ENCODE peak calls at places on chromosome 15, in ten cellular contexts. E, X, B, M, H, Y, F, O, A and P are unnamed samples.

GRCh38 chr15:68414591-68414990 is 17.4 kb downstream of the ITGA11 start:
- DNase-seq in E (no peak), X (no peak), B (no peak), M (no peak), H (no peak), Y (no peak), F (no peak), O (no peak), A (no peak), P (no peak)

GRCh38 chr15:92098869-92099268 is 245.4 kb downstream of the SLCO3A1 start:
- DNase-seq in E (peak; percentile 41), X (peak; percentile 79), B (no peak), M (no peak), H (no peak), Y (no peak), F (no peak), O (no peak), A (no peak), P (peak; percentile 71)

GRCh38 chr15:40047413-40048154 is 8.6 kb upstream of the SRP14 start:
- DNase-seq in E (peak; percentile 44), X (peak; percentile 55), B (no peak), M (peak; percentile 63), H (peak; percentile 77), Y (peak; percentile 63), F (peak; percentile 50), O (peak; percentile 85), A (peak; percentile 35), P (no peak)

GRCh38 chr15:65368300-65368617 is 9.5 kb downstream of the IGDCC3 start:
- DNase-seq in E (no peak), X (peak; percentile 89), B (no peak), M (no peak), H (no peak), Y (no peak), F (no peak), O (no peak), A (no peak), P (no peak)

GRCh38 chr15:65638681-65639089 is 16.9 kb downstream of the SLC24A1 start:
- DNase-seq in E (no peak), X (peak; percentile 65), B (peak; percentile 79), M (no peak), H (peak; percentile 81), Y (peak; percentile 89), F (no peak), O (no peak), A (peak; percentile 57), P (peak; percentile 87)

GRCh38 chr15:27342991-27343390 is 372.0 kb downstream of the GABRG3 start:
- DNase-seq in E (no peak), X (peak; percentile 63), B (no peak), M (peak; percentile 1), H (no peak), Y (no peak), F (no peak), O (no peak), A (peak; percentile 80), P (no peak)

GRCh38 chr15:69234676-69235075 is 64.0 kb upstream of the PAQR5 start:
- DNase-seq in E (no peak), X (no peak), B (no peak), M (no peak), H (no peak), Y (no peak), F (no peak), O (no peak), A (no peak), P (no peak)

GRCh38 chr15:39586387-39587171 is 5.7 kb downstream of the THBS1 start:
- DNase-seq in E (no peak), X (no peak), B (no peak), M (no peak), H (peak; percentile 87), Y (no peak), F (no peak), O (no peak), A (no peak), P (no peak)

GRCh38 chr15:63277893-63278505 is 594 bp downstream of the APH1B start:
- DNase-seq in E (no peak), X (peak; percentile 60), B (no peak), M (no peak), H (no peak), Y (no peak), F (no peak), O (no peak), A (no peak), P (no peak)

GRCh38 chr15:36161781-36162212 is 417.6 kb upstream of the CDIN1 start:
- DNase-seq in E (peak; percentile 14), X (peak; percentile 47), B (no peak), M (no peak), H (peak; percentile 74), Y (peak; percentile 22), F (no peak), O (no peak), A (no peak), P (no peak)

GRCh38 chr15:85854345-85855097 is 59.8 kb upstream of the KLHL25 start:
- DNase-seq in E (no peak), X (peak; percentile 82), B (peak; percentile 56), M (no peak), H (peak; percentile 66), Y (peak; percentile 88), F (peak; percentile 18), O (peak; percentile 68), A (peak; percentile 56), P (peak; percentile 77)

GRCh38 chr15:49560045-49560444 is 60.6 kb downstream of the FAM227B start:
- DNase-seq in E (no peak), X (no peak), B (no peak), M (no peak), H (no peak), Y (no peak), F (no peak), O (no peak), A (no peak), P (no peak)

GRCh38 chr15:99103279-99103678 is 1.6 kb upstream of the SYNM start:
- DNase-seq in E (no peak), X (no peak), B (no peak), M (no peak), H (no peak), Y (no peak), F (no peak), O (no peak), A (no peak), P (no peak)

GRCh38 chr15:41969851-41970431 is 2.4 kb downstream of the EHD4 start:
- DNase-seq in E (no peak), X (peak; percentile 46), B (no peak), M (no peak), H (peak; percentile 43), Y (no peak), F (no peak), O (peak; percentile 76), A (no peak), P (no peak)

GRCh38 chr15:78828930-78829329 is 17.7 kb upstream of the ADAMTS7 start:
- DNase-seq in E (no peak), X (no peak), B (no peak), M (no peak), H (no peak), Y (no peak), F (no peak), O (no peak), A (no peak), P (no peak)

GRCh38 chr15:40430271-40430805 is 10.4 kb upstream of the BAHD1 start:
- DNase-seq in E (no peak), X (peak; percentile 78), B (peak; percentile 81), M (no peak), H (peak; percentile 38), Y (peak; percentile 84), F (no peak), O (no peak), A (no peak), P (peak; percentile 55)

GRCh38 chr15:58734859-58735258 is 14.6 kb downstream of the ADAM10 start:
- DNase-seq in E (no peak), X (no peak), B (no peak), M (no peak), H (no peak), Y (no peak), F (no peak), O (no peak), A (no peak), P (no peak)

GRCh38 chr15:90234519-90234988 is 545 bp downstream of the GDPGP1 start:
- DNase-seq in E (no peak), X (no peak), B (peak; percentile 31), M (no peak), H (peak; percentile 15), Y (no peak), F (no peak), O (no peak), A (peak; percentile 61), P (peak; percentile 14)

GRCh38 chr15:62588930-62589655 is 424.0 kb upstream of the C2CD4B start:
- DNase-seq in E (no peak), X (no peak), B (no peak), M (no peak), H (peak; percentile 76), Y (peak; percentile 37), F (no peak), O (no peak), A (no peak), P (no peak)

GRCh38 chr15:75349851-75350588 is 3.2 kb downstream of the NEIL1 start:
- DNase-seq in E (no peak), X (no peak), B (no peak), M (no peak), H (no peak), Y (no peak), F (no peak), O (peak; percentile 86), A (no peak), P (no peak)

GRCh38 chr15:89984421-89985010 is 16.6 kb upstream of the ZNF710 start:
- DNase-seq in E (no peak), X (no peak), B (no peak), M (no peak), H (no peak), Y (no peak), F (no peak), O (no peak), A (no peak), P (no peak)

GRCh38 chr15:49229922-49230321 is 59.9 kb downstream of the GALK2 start:
- DNase-seq in E (no peak), X (no peak), B (no peak), M (no peak), H (no peak), Y (no peak), F (no peak), O (no peak), A (no peak), P (no peak)

GRCh38 chr15:72532991-72533601 is 59.0 kb downstream of the ARIH1 start:
- DNase-seq in E (no peak), X (peak; percentile 68), B (no peak), M (no peak), H (peak; percentile 13), Y (no peak), F (peak; percentile 5), O (peak; percentile 68), A (no peak), P (peak; percentile 26)

GRCh38 chr15:29917600-29918597 is 95.6 kb upstream of the TJP1 start:
- DNase-seq in E (no peak), X (no peak), B (no peak), M (no peak), H (peak; percentile 77), Y (no peak), F (no peak), O (no peak), A (no peak), P (no peak)

GRCh38 chr15:28904541-28905303 is 18.9 kb downstream of the APBA2 start:
- DNase-seq in E (no peak), X (no peak), B (no peak), M (no peak), H (no peak), Y (no peak), F (no peak), O (peak; percentile 53), A (no peak), P (no peak)

GRCh38 chr15:42100021-42100800 is 5.8 kb upstream of the PLA2G4D start:
- DNase-seq in E (no peak), X (no peak), B (peak; percentile 14), M (peak; percentile 24), H (peak; percentile 48), Y (no peak), F (no peak), O (no peak), A (no peak), P (no peak)

GRCh38 chr15:99753066-99753465 is 19.8 kb upstream of the LYSMD4 start:
- DNase-seq in E (no peak), X (peak; percentile 74), B (no peak), M (no peak), H (no peak), Y (no peak), F (no peak), O (no peak), A (peak; percentile 18), P (no peak)

GRCh38 chr15:101048191-101049011 is 129.2 kb downstream of the LRRK1 start:
- DNase-seq in E (no peak), X (peak; percentile 45), B (no peak), M (no peak), H (no peak), Y (no peak), F (no peak), O (peak; percentile 57), A (peak; percentile 37), P (no peak)